ENCODE peak calls at places on chromosomes 16 and 17, in ten cellular contexts. N, T, M, V, E, S, L, W, O and P are unnamed samples.

GRCh38 chr16:70746040-70746707 is 54.8 kb downstream of the VAC14 start:
- DNase-seq in N (peak; percentile 79), M (peak; percentile 66), L (no peak), E (peak; percentile 90), S (peak; percentile 51), O (peak; percentile 22), T (peak; percentile 69), W (peak; percentile 67), V (peak; percentile 79), P (peak; percentile 87)

GRCh38 chr16:12262454-12263180 is 286.1 kb downstream of the SNX29 start:
- DNase-seq in T (peak; percentile 44), M (peak; percentile 26), E (peak; percentile 41), L (no peak), W (peak; percentile 56), V (no peak), S (no peak), N (peak; percentile 19), O (no peak), P (no peak)

GRCh38 chr16:14364386-14365199 is 265.5 kb downstream of the PARN start:
- DNase-seq in W (no peak), L (no peak), M (no peak), S (peak; percentile 46), N (peak; percentile 99), V (no peak), T (peak; percentile 35), O (no peak), E (no peak), P (no peak)

GRCh38 chr16:64375386-64375980 is 746.4 kb downstream of the CDH11 start:
- DNase-seq in L (no peak), W (no peak), T (no peak), M (no peak), S (no peak), V (no peak), O (no peak), E (no peak), N (no peak), P (no peak)

GRCh38 chr17:78329263-78330059 is 30.4 kb downstream of the SOCS3 start:
- DNase-seq in E (no peak), M (no peak), S (peak; percentile 76), V (no peak), N (peak; percentile 55), L (no peak), W (no peak), O (no peak), T (no peak), P (no peak)

GRCh38 chr16:27712251-27712711 is 162.3 kb downstream of the KATNIP start:
- DNase-seq in S (no peak), W (no peak), M (no peak), V (no peak), N (no peak), O (no peak), L (no peak), T (no peak), E (no peak), P (no peak)

GRCh38 chr17:41762391-41762790 is 24.1 kb downstream of the JUP start:
- DNase-seq in V (no peak), T (no peak), S (no peak), M (no peak), W (no peak), E (no peak), O (no peak), L (no peak), N (no peak), P (no peak)

GRCh38 chr17:9648521-9649110 is 3.3 kb downstream of the USP43 start:
- DNase-seq in N (peak; percentile 40), O (no peak), V (no peak), S (no peak), L (no peak), T (no peak), W (no peak), M (no peak), E (no peak), P (no peak)

GRCh38 chr17:78886954-78887353 is 16.0 kb downstream of the CEP295NL start:
- DNase-seq in V (no peak), M (no peak), N (no peak), O (no peak), S (no peak), E (no peak), L (no peak), W (no peak), T (no peak), P (no peak)

GRCh38 chr16:26981266-26981938 is 85.3 kb upstream of the C16orf82 start:
- DNase-seq in E (no peak), V (no peak), L (no peak), T (no peak), N (no peak), M (no peak), W (no peak), O (no peak), S (no peak), P (no peak)

GRCh38 chr17:55190748-55191147 is 74.0 kb upstream of the HLF start:
- DNase-seq in L (no peak), E (no peak), N (no peak), S (no peak), T (no peak), V (no peak), M (no peak), O (no peak), W (no peak), P (no peak)

GRCh38 chr16:79071424-79071823 is 529.1 kb downstream of the MAF start:
- DNase-seq in N (no peak), M (peak; percentile 16), E (no peak), L (no peak), V (no peak), O (no peak), W (no peak), T (no peak), S (no peak), P (peak; percentile 61)

GRCh38 chr17:7280519-7281073 is 922 bp upstream of the SLC2A4 start:
- DNase-seq in E (peak; percentile 87), M (peak; percentile 88), T (peak; percentile 87), L (no peak), W (peak; percentile 82), V (peak; percentile 85), O (peak; percentile 78), S (peak; percentile 70), N (peak; percentile 90), P (peak; percentile 89)
- TF ChIP-seq POLR2A in E (no peak), M (no peak), T (no peak), L (no peak), W (no peak), V (no peak), O (peak; percentile 44), S (no peak), N (no peak), P (no peak)

DNA sequence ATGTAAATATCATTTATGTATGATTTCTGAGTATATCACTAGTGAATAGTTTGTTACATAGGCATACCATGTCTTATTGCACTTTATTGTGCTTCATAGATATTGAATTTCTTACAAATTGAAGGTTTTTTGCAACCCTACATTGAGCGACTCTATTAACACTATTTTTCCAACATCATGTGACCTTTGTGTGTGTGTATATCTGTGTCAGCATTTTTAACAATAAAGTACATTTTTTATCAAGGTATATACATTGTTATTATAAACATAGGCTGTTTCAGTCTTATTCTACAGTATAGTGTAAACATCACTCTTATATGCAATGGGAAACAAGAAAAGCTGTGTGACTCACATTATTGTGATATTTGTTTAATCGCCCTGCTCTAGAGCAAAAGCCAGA is 1944.9 kb downstream of the TP53TG3F start:
- DNase-seq in V (no peak), S (no peak), E (no peak), M (no peak), L (no peak), N (no peak), W (no peak), O (no peak), T (no peak), P (no peak)
- H3K9me3 ChIP-seq in V (no peaks in the 10 kb centered on the region), S (peaks cover 6% of the 10 kb centered on the region), E (no peaks in the 10 kb centered on the region), M (no peaks in the 10 kb centered on the region), L (no peaks in the 10 kb centered on the region), N (no peaks in the 10 kb centered on the region), W (no peaks in the 10 kb centered on the region), O (no peaks in the 10 kb centered on the region), T (peaks cover 11% of the 10 kb centered on the region), P (no peaks in the 10 kb centered on the region)

GRCh38 chr17:74016504-74016903 is 187.0 kb upstream of the RPL38 start:
- DNase-seq in S (no peak), M (no peak), N (no peak), O (no peak), T (no peak), L (no peak), E (no peak), V (no peak), W (no peak), P (no peak)
- H3K4me1 ChIP-seq in S (no peaks in the 10 kb centered on the region), M (no peaks in the 10 kb centered on the region), N (no peaks in the 10 kb centered on the region), O (no peaks in the 10 kb centered on the region), T (peaks cover 5% of the 10 kb centered on the region), L (no peaks in the 10 kb centered on the region), E (no peaks in the 10 kb centered on the region), V (no peaks in the 10 kb centered on the region), W (no peaks in the 10 kb centered on the region), P (no peaks in the 10 kb centered on the region)

GRCh38 chr16:73068546-73069401 is 20.8 kb upstream of the ZFHX3 start:
- DNase-seq in N (peak; percentile 89), M (peak; percentile 48), E (peak; percentile 61), T (no peak), W (no peak), V (peak; percentile 90), L (no peak), S (no peak), O (no peak), P (no peak)
- TF ChIP-seq POLR2A in N (no peak), M (no peak), E (peak; percentile 57), T (no peak), W (no peak), V (no peak), L (no peak), S (no peak), O (no peak), P (no peak)